ENCODE peak calls at places on chromosomes 13 and 19, in ten cellular contexts. E is AG04450, B is HCT116, Z is vagina, U is ovary, W is pancreas, D is heart left ventricle, N is GM23338, T is stomach, R is thyroid gland. F is an unnamed sample.
A peak's percentile ranks its signal among the peaks of the same experiment; 100 is the strongest.

GRCh38 chr19:4916292-4917082 is 7.2 kb downstream of the UHRF1 start:
- DNase-seq in N (no peak), U (no peak), B (no peak), E (no peak), D (no peak), W (no peak), Z (no peak), T (no peak), R (no peak), F (no peak)

GRCh38 chr19:45158503-45159026 is 2.2 kb downstream of the NKPD1 start:
- DNase-seq in R (no peak), B (no peak), N (no peak), W (peak; percentile 59), U (no peak), D (no peak), T (no peak), Z (no peak), E (no peak), F (no peak)

GRCh38 chr19:39475748-39476147 is 4.9 kb upstream of the TIMM50 start:
- DNase-seq in D (no peak), W (no peak), Z (no peak), B (no peak), N (no peak), E (no peak), T (no peak), U (no peak), R (no peak), F (no peak)

GRCh38 chr19:14795078-14795721 is 16.8 kb upstream of the ADGRE2 start:
- DNase-seq in E (no peak), R (no peak), W (no peak), N (no peak), Z (no peak), B (no peak), D (no peak), U (no peak), T (no peak), F (no peak)

GRCh38 chr19:50022823-50023222 is 2.3 kb downstream of the VRK3 start:
- DNase-seq in B (no peak), T (no peak), N (no peak), D (no peak), W (no peak), E (no peak), Z (no peak), U (no peak), R (no peak), F (no peak)

GRCh38 chr19:6271721-6272410 is 7.9 kb downstream of the MLLT1 start:
- DNase-seq in N (peak; percentile 56), W (peak; percentile 92), U (peak; percentile 93), B (no peak), T (peak; percentile 68), Z (no peak), E (no peak), D (peak; percentile 94), R (peak; percentile 90), F (peak; percentile 51)

GRCh38 chr19:47232422-47233211 is 1.6 kb upstream of the BBC3 start:
- DNase-seq in R (peak; percentile 55), Z (no peak), D (no peak), N (no peak), E (no peak), T (no peak), B (no peak), U (no peak), W (no peak), F (no peak)

GRCh38 chr19:11191273-11191755 is 6.0 kb downstream of the KANK2 start:
- DNase-seq in U (peak; percentile 57), Z (no peak), W (no peak), T (peak; percentile 36), N (peak; percentile 42), R (peak; percentile 42), E (no peak), B (no peak), D (peak; percentile 90), F (peak; percentile 42)

GRCh38 chr19:7944177-7944761 is 803 bp upstream of the TIMM44 start:
- DNase-seq in B (peak; percentile 85), D (peak; percentile 90), T (peak; percentile 91), E (peak; percentile 79), R (peak; percentile 88), Z (no peak), W (peak; percentile 83), U (peak; percentile 85), N (peak; percentile 94), F (peak; percentile 96)

GRCh38 chr19:49362926-49363264 is 679 bp upstream of the TEAD2 start:
- DNase-seq in B (no peak), E (no peak), U (peak; percentile 77), D (no peak), W (peak; percentile 72), Z (no peak), N (no peak), T (peak; percentile 30), R (peak; percentile 17), F (no peak)

GRCh38 chr19:39736088-39736487 is 1.7 kb downstream of the CLC start:
- DNase-seq in R (no peak), B (no peak), U (no peak), E (no peak), N (no peak), T (no peak), D (no peak), Z (no peak), W (no peak), F (no peak)

GRCh38 chr19:18593367-18594095 is 4.9 kb downstream of the REX1BD start:
- DNase-seq in T (no peak), N (peak; percentile 80), D (no peak), W (peak; percentile 84), R (peak; percentile 44), B (no peak), U (no peak), E (no peak), Z (no peak), F (peak; percentile 81)
- H3K4me3 ChIP-seq in T (peak overlapping the region; percentile 38), N (peak overlapping the region; percentile 68), D (no peak overlapping the region), W (peak overlapping the region; percentile 19), R (peak overlapping the region; percentile 25), B (peak overlapping the region; percentile 37), U (peak overlapping the region; percentile 20), E (peak overlapping the region; percentile 45), Z (peak overlapping the region; percentile 29), F (no peak overlapping the region)

GRCh38 chr13:77916481-77916880 is 2.1 kb downstream of the EDNRB start:
- DNase-seq in B (no peak), T (no peak), U (no peak), W (no peak), N (no peak), D (no peak), E (no peak), Z (no peak), R (no peak), F (no peak)

GRCh38 chr13:77915676-77916075 is 3.0 kb downstream of the EDNRB start:
- DNase-seq in W (no peak), N (no peak), R (no peak), B (no peak), Z (no peak), U (no peak), T (no peak), E (no peak), D (no peak), F (no peak)

GRCh38 chr13:77919351-77920294 is 992 bp upstream of the EDNRB start:
- DNase-seq in Z (no peak), B (no peak), R (peak; percentile 30), D (peak; percentile 77), W (peak; percentile 42), E (no peak), U (peak; percentile 40), T (no peak), N (peak; percentile 69), F (peak; percentile 75)

GRCh38 chr13:77918391-77919261 is at the start of gene EDNRB:
- DNase-seq in U (peak; percentile 29), Z (no peak), W (peak; percentile 61), T (peak; percentile 27), D (peak; percentile 75), B (no peak), E (no peak), R (peak; percentile 49), N (peak; percentile 81), F (peak; percentile 74)
- H3K27ac ChIP-seq in U (no peak within 1 kb of the TSS), Z (peak within 1 kb of the TSS; percentile 53), W (no peak within 1 kb of the TSS), T (peak within 1 kb of the TSS; percentile 0), D (peak within 1 kb of the TSS; percentile 87), B (no peak within 1 kb of the TSS), E (no peak within 1 kb of the TSS), R (peak within 1 kb of the TSS; percentile 11), N (no peak within 1 kb of the TSS), F (peak within 1 kb of the TSS; percentile 10)

DNA sequence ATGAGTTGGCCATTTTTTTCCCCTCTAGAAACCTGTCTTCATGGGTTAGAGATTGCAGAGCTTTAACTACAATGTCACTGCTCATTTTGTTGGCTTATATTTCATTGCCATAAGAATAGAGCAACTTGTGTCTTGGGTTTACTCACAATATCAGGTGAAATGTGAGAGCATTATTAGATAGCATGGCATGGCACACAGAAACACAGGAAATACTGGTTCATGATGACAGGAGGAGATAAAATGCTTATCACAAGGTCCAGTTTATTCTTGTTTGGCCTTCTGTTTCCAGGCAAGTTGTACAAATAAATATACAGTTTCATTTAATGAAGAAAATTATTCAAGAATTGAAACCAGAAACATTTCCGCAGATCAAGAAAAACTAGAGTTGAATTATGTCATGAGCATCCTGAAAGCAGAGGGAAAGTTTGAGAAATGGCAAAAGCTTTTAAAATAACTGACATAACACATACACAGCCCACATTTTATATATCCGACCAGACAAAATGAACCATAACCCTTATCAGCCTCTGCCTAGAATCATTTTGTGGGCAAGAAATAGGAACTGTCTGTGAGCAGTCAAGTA is 297.9 kb upstream of the ARGLU1 start:
- DNase-seq in T (no peak), E (no peak), W (no peak), D (no peak), Z (no peak), U (no peak), B (no peak), R (no peak), N (no peak), F (no peak)
- H3K4me3 ChIP-seq in T (no peak overlapping the region), E (no peak overlapping the region), W (no peak overlapping the region), D (no peak overlapping the region), Z (no peak overlapping the region), U (no peak overlapping the region), B (no peak overlapping the region), R (no peak overlapping the region), N (no peak overlapping the region), F (no peak overlapping the region)

GRCh38 chr19:35126624-35126959 is 8.3 kb downstream of the LGI4 start:
- DNase-seq in D (no peak), W (no peak), B (no peak), E (no peak), U (no peak), Z (no peak), R (no peak), T (no peak), N (peak; percentile 48), F (no peak)

GRCh38 chr19:35125746-35126623 is 8.9 kb downstream of the LGI4 start:
- DNase-seq in D (no peak), B (no peak), N (no peak), R (no peak), E (no peak), Z (no peak), W (no peak), U (no peak), T (no peak), F (no peak)

GRCh38 chr19:35130761-35131720 is 3.8 kb downstream of the LGI4 start:
- DNase-seq in U (no peak), W (no peak), Z (no peak), R (no peak), B (no peak), E (no peak), N (no peak), D (no peak), T (no peak), F (no peak)

GRCh38 chr19:35127871-35128270 is 7.0 kb downstream of the LGI4 start:
- DNase-seq in Z (no peak), D (no peak), U (no peak), E (no peak), T (no peak), R (no peak), W (no peak), N (no peak), B (no peak), F (no peak)

GRCh38 chr19:35128398-35129057 is 6.3 kb downstream of the LGI4 start:
- DNase-seq in N (no peak), D (no peak), R (no peak), B (no peak), U (no peak), Z (no peak), E (no peak), W (no peak), T (no peak), F (no peak)
- H3K27ac ChIP-seq in N (no peak overlapping the region), D (no peak overlapping the region), R (no peak overlapping the region), B (no peak overlapping the region), U (no peak overlapping the region), Z (peak overlapping the region; percentile 12), E (no peak overlapping the region), W (no peak overlapping the region), T (no peak overlapping the region), F (no peak overlapping the region)

F was measured in mesendoderm.